ENCODE peak calls at places on chromosome 2, in nine cellular contexts. One of them, this sample, is unnamed.

GRCh38 chr2:218745559-218746469 is 35.2 kb downstream of the TTLL4 start:
- DNase-seq in GM12878: no peak
- DNase-seq in ovary: no peak
- DNase-seq in A549: no peak
- DNase-seq in heart left ventricle: peak
- DNase-seq in uterus: no peak
- DNase-seq in IMR-90: peak
- DNase-seq in breast epithelium: peak
- DNase-seq in adrenal gland: peak
- DNase-seq in this sample: peak

GRCh38 chr2:95206086-95206485 is 1.2 kb upstream of the ZNF892 start:
- DNase-seq in uterus: no peak
- DNase-seq in A549: no peak
- DNase-seq in heart left ventricle: no peak
- DNase-seq in IMR-90: no peak
- DNase-seq in adrenal gland: no peak
- DNase-seq in GM12878: no peak
- DNase-seq in breast epithelium: no peak
- DNase-seq in ovary: no peak
- DNase-seq in this sample: no peak

GRCh38 chr2:21404827-21405625 is 281.3 kb downstream of the TDRD15 start:
- DNase-seq in GM12878: no peak
- DNase-seq in ovary: no peak
- DNase-seq in heart left ventricle: no peak
- DNase-seq in IMR-90: peak
- DNase-seq in A549: no peak
- DNase-seq in adrenal gland: no peak
- DNase-seq in breast epithelium: no peak
- DNase-seq in uterus: no peak
- DNase-seq in this sample: no peak

GRCh38 chr2:156445311-156446218 is 9.4 kb downstream of the GPD2 start:
- DNase-seq in adrenal gland: no peak
- DNase-seq in A549: no peak
- DNase-seq in breast epithelium: no peak
- DNase-seq in GM12878: no peak
- DNase-seq in IMR-90: peak
- DNase-seq in uterus: no peak
- DNase-seq in ovary: no peak
- DNase-seq in heart left ventricle: no peak
- DNase-seq in this sample: no peak

GRCh38 chr2:159963700-159964099 is 98.7 kb downstream of the PLA2R1 start:
- DNase-seq in IMR-90: no peak
- DNase-seq in uterus: no peak
- DNase-seq in adrenal gland: no peak
- DNase-seq in A549: no peak
- DNase-seq in GM12878: peak
- DNase-seq in ovary: no peak
- DNase-seq in heart left ventricle: no peak
- DNase-seq in breast epithelium: no peak
- DNase-seq in this sample: no peak

GRCh38 chr2:168639024-168639423 is 163.4 kb upstream of the NOSTRIN start:
- DNase-seq in uterus: no peak
- DNase-seq in adrenal gland: no peak
- DNase-seq in heart left ventricle: no peak
- DNase-seq in IMR-90: no peak
- DNase-seq in breast epithelium: no peak
- DNase-seq in A549: no peak
- DNase-seq in GM12878: no peak
- DNase-seq in ovary: no peak
- DNase-seq in this sample: no peak

GRCh38 chr2:48423376-48423775 is 106.6 kb upstream of the STON1 start:
- DNase-seq in ovary: no peak
- DNase-seq in GM12878: no peak
- DNase-seq in IMR-90: peak
- DNase-seq in uterus: no peak
- DNase-seq in heart left ventricle: no peak
- DNase-seq in breast epithelium: no peak
- DNase-seq in A549: no peak
- DNase-seq in adrenal gland: no peak
- DNase-seq in this sample: no peak

GRCh38 chr2:127588241-127588640 is 52.8 kb downstream of the MYO7B start:
- DNase-seq in IMR-90: no peak
- DNase-seq in adrenal gland: no peak
- DNase-seq in heart left ventricle: no peak
- DNase-seq in breast epithelium: no peak
- DNase-seq in GM12878: no peak
- DNase-seq in ovary: no peak
- DNase-seq in uterus: no peak
- DNase-seq in A549: no peak
- DNase-seq in this sample: no peak

GRCh38 chr2:50957880-50958279 is 74.1 kb downstream of the NRXN1 start:
- DNase-seq in breast epithelium: no peak
- DNase-seq in heart left ventricle: no peak
- DNase-seq in adrenal gland: no peak
- DNase-seq in ovary: no peak
- DNase-seq in uterus: no peak
- DNase-seq in A549: no peak
- DNase-seq in GM12878: no peak
- DNase-seq in IMR-90: peak
- DNase-seq in this sample: no peak

GRCh38 chr2:149735237-149735958 is 147.8 kb upstream of the MMADHC start:
- DNase-seq in ovary: no peak
- DNase-seq in breast epithelium: no peak
- DNase-seq in A549: no peak
- DNase-seq in uterus: no peak
- DNase-seq in adrenal gland: no peak
- DNase-seq in IMR-90: peak
- DNase-seq in heart left ventricle: no peak
- DNase-seq in GM12878: no peak
- DNase-seq in this sample: no peak

GRCh38 chr2:37324536-37324785 is 172 bp downstream of the PRKD3 start:
- DNase-seq in GM12878: no peak
- DNase-seq in ovary: peak
- DNase-seq in adrenal gland: peak
- DNase-seq in IMR-90: peak
- DNase-seq in uterus: peak
- DNase-seq in heart left ventricle: peak
- DNase-seq in breast epithelium: no peak
- DNase-seq in A549: no peak
- DNase-seq in this sample: peak
- TF ChIP-seq CTCF in GM12878: no peak
- TF ChIP-seq CTCF in ovary: no peak
- TF ChIP-seq CTCF in adrenal gland: no peak
- TF ChIP-seq CTCF in IMR-90: no peak
- TF ChIP-seq CTCF in uterus: no peak
- TF ChIP-seq CTCF in heart left ventricle: no peak
- TF ChIP-seq CTCF in breast epithelium: no peak
- TF ChIP-seq CTCF in A549: no peak
- TF ChIP-seq CTCF in this sample: no peak

GRCh38 chr2:74008761-74009395 is 24.2 kb downstream of the TET3 start:
- DNase-seq in IMR-90: no peak
- DNase-seq in adrenal gland: no peak
- DNase-seq in GM12878: no peak
- DNase-seq in breast epithelium: no peak
- DNase-seq in uterus: no peak
- DNase-seq in ovary: no peak
- DNase-seq in A549: no peak
- DNase-seq in heart left ventricle: no peak
- DNase-seq in this sample: no peak
- H3K27ac ChIP-seq in IMR-90: no peak
- H3K27ac ChIP-seq in adrenal gland: no peak
- H3K27ac ChIP-seq in GM12878: no peak
- H3K27ac ChIP-seq in breast epithelium: peak
- H3K27ac ChIP-seq in uterus: no peak
- H3K27ac ChIP-seq in ovary: no peak
- H3K27ac ChIP-seq in A549: no peak
- H3K27ac ChIP-seq in heart left ventricle: no peak
- H3K27ac ChIP-seq in this sample: no peak

GRCh38 chr2:10126627-10127026 is 4.1 kb downstream of the RRM2 start:
- DNase-seq in IMR-90: peak
- DNase-seq in GM12878: no peak
- DNase-seq in A549: no peak
- DNase-seq in uterus: no peak
- DNase-seq in breast epithelium: no peak
- DNase-seq in ovary: no peak
- DNase-seq in heart left ventricle: no peak
- DNase-seq in adrenal gland: peak
- DNase-seq in this sample: no peak
- TF ChIP-seq POLR2A in IMR-90: no peak
- TF ChIP-seq POLR2A in GM12878: no peak
- TF ChIP-seq POLR2A in A549: no peak
- TF ChIP-seq POLR2A in uterus: no peak
- TF ChIP-seq POLR2A in breast epithelium: no peak
- TF ChIP-seq POLR2A in ovary: no peak
- TF ChIP-seq POLR2A in heart left ventricle: no peak
- TF ChIP-seq POLR2A in adrenal gland: no peak
- TF ChIP-seq POLR2A in this sample: no peak

GRCh38 chr2:39068757-39069515 is 51.9 kb downstream of the SOS1 start:
- DNase-seq in A549: no peak
- DNase-seq in breast epithelium: no peak
- DNase-seq in adrenal gland: no peak
- DNase-seq in uterus: no peak
- DNase-seq in ovary: no peak
- DNase-seq in IMR-90: peak
- DNase-seq in heart left ventricle: no peak
- DNase-seq in GM12878: no peak
- DNase-seq in this sample: no peak
- TF ChIP-seq CTCF in A549: no peak
- TF ChIP-seq CTCF in breast epithelium: no peak
- TF ChIP-seq CTCF in adrenal gland: no peak
- TF ChIP-seq CTCF in uterus: no peak
- TF ChIP-seq CTCF in ovary: no peak
- TF ChIP-seq CTCF in IMR-90: peak
- TF ChIP-seq CTCF in heart left ventricle: no peak
- TF ChIP-seq CTCF in GM12878: no peak
- TF ChIP-seq CTCF in this sample: no peak

GRCh38 chr2:173947131-173947530 is 18.0 kb downstream of the SP3 start:
- DNase-seq in GM12878: no peak
- DNase-seq in ovary: no peak
- DNase-seq in heart left ventricle: no peak
- DNase-seq in A549: no peak
- DNase-seq in uterus: no peak
- DNase-seq in breast epithelium: no peak
- DNase-seq in adrenal gland: no peak
- DNase-seq in IMR-90: no peak
- DNase-seq in this sample: no peak

GRCh38 chr2:173943139-173943538 is 22.0 kb downstream of the SP3 start:
- DNase-seq in heart left ventricle: no peak
- DNase-seq in A549: no peak
- DNase-seq in IMR-90: no peak
- DNase-seq in breast epithelium: no peak
- DNase-seq in ovary: no peak
- DNase-seq in uterus: no peak
- DNase-seq in adrenal gland: no peak
- DNase-seq in GM12878: no peak
- DNase-seq in this sample: no peak

GRCh38 chr2:173940208-173941020 is 24.8 kb downstream of the SP3 start:
- DNase-seq in A549: no peak
- DNase-seq in uterus: no peak
- DNase-seq in IMR-90: no peak
- DNase-seq in GM12878: no peak
- DNase-seq in heart left ventricle: no peak
- DNase-seq in ovary: no peak
- DNase-seq in adrenal gland: no peak
- DNase-seq in breast epithelium: no peak
- DNase-seq in this sample: no peak

GRCh38 chr2:173941567-173941966 is 23.6 kb downstream of the SP3 start:
- DNase-seq in adrenal gland: no peak
- DNase-seq in IMR-90: no peak
- DNase-seq in heart left ventricle: no peak
- DNase-seq in GM12878: no peak
- DNase-seq in A549: no peak
- DNase-seq in breast epithelium: no peak
- DNase-seq in ovary: no peak
- DNase-seq in uterus: no peak
- DNase-seq in this sample: no peak

GRCh38 chr2:173943738-173944137 is 21.4 kb downstream of the SP3 start:
- DNase-seq in heart left ventricle: no peak
- DNase-seq in adrenal gland: no peak
- DNase-seq in breast epithelium: no peak
- DNase-seq in A549: no peak
- DNase-seq in ovary: no peak
- DNase-seq in GM12878: no peak
- DNase-seq in IMR-90: no peak
- DNase-seq in uterus: no peak
- DNase-seq in this sample: no peak
- H3K27ac ChIP-seq in heart left ventricle: no peak
- H3K27ac ChIP-seq in adrenal gland: no peak
- H3K27ac ChIP-seq in breast epithelium: no peak
- H3K27ac ChIP-seq in A549: no peak
- H3K27ac ChIP-seq in ovary: no peak
- H3K27ac ChIP-seq in GM12878: no peak
- H3K27ac ChIP-seq in IMR-90: no peak
- H3K27ac ChIP-seq in uterus: no peak
- H3K27ac ChIP-seq in this sample: no peak

GRCh38 chr2:82650038-82650437 is 1809.0 kb downstream of the SUCLG1 start:
- DNase-seq in breast epithelium: no peak
- DNase-seq in ovary: no peak
- DNase-seq in uterus: no peak
- DNase-seq in heart left ventricle: no peak
- DNase-seq in A549: no peak
- DNase-seq in IMR-90: no peak
- DNase-seq in GM12878: no peak
- DNase-seq in adrenal gland: no peak
- DNase-seq in this sample: no peak
- TF ChIP-seq POLR2A in breast epithelium: no peak
- TF ChIP-seq POLR2A in ovary: no peak
- TF ChIP-seq POLR2A in uterus: no peak
- TF ChIP-seq POLR2A in heart left ventricle: no peak
- TF ChIP-seq POLR2A in A549: no peak
- TF ChIP-seq POLR2A in IMR-90: no peak
- TF ChIP-seq POLR2A in GM12878: no peak
- TF ChIP-seq POLR2A in adrenal gland: no peak
- TF ChIP-seq POLR2A in this sample: no peak

DNA sequence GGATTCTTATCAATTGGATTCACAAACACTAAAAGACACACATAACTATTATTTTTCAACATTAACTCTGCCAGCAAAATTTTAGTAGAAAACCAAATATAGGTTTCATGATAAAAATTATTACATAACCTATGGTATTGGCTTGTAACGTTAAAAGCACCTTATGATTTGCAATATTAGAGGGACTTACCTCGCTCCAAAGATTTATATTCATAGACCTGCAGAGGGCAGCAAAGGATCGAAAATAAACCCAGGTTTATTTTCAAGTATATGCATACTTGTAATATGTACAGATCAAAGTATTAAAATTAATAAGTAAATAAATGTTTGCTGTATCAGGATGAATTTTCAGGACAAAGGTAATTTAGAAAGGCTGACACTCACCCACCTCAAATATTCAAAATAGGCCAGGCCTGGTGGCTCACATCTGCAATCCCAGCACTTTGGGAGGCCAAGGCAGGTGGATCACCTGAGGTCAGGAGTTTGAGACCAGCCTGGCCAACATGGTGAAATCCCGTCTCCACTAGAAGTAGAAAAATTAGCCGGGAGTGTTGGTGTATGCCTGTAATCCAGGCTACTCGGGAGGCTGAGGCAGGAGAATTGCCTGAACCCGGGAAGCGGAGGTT is 45.3 kb downstream of the LRPPRC start:
- DNase-seq in heart left ventricle: no peak
- DNase-seq in GM12878: no peak
- DNase-seq in adrenal gland: no peak
- DNase-seq in uterus: no peak
- DNase-seq in breast epithelium: no peak
- DNase-seq in ovary: no peak
- DNase-seq in IMR-90: peak
- DNase-seq in A549: peak
- DNase-seq in this sample: no peak
- TF ChIP-seq CTCF in heart left ventricle: peak
- TF ChIP-seq CTCF in GM12878: no peak
- TF ChIP-seq CTCF in adrenal gland: peak
- TF ChIP-seq CTCF in uterus: peak
- TF ChIP-seq CTCF in breast epithelium: peak
- TF ChIP-seq CTCF in ovary: no peak
- TF ChIP-seq CTCF in IMR-90: peak
- TF ChIP-seq CTCF in A549: peak
- TF ChIP-seq CTCF in this sample: peak